ENCODE peak calls at places on chromosomes 12 and 14, in four cellular contexts. V, N, I and P are unnamed samples.

GRCh38 chr14:94707494-94707893 is 62.4 kb downstream of the GSC start:
- DNase-seq in I (no peak), N (no peak), V (no peak), P (no peak)

GRCh38 chr12:18703326-18703725 is 34.5 kb downstream of the PLCZ1 start:
- DNase-seq in N (no peak), I (no peak), V (no peak), P (no peak)

GRCh38 chr12:79776111-79776510 is 85.3 kb upstream of the PAWR start:
- DNase-seq in I (no peak), N (no peak), V (no peak), P (no peak)

GRCh38 chr12:45762185-45763110 is 32.9 kb downstream of the ARID2 start:
- DNase-seq in V (no peak), I (no peak), N (peak), P (no peak)

GRCh38 chr14:105495990-105496830 is 5.2 kb downstream of the TEDC1 start:
- DNase-seq in I (peak), V (no peak), N (no peak), P (no peak)

GRCh38 chr12:69284131-69284530 is 44.8 kb downstream of the CPSF6 start:
- DNase-seq in N (no peak), V (peak), I (peak), P (peak)

GRCh38 chr14:52080817-52081755 is 12.2 kb upstream of the NID2 start:
- DNase-seq in N (no peak), V (no peak), I (no peak), P (peak)

GRCh38 chr14:94663965-94664704 is 51.9 kb downstream of the SERPINA3 start:
- DNase-seq in I (no peak), N (no peak), V (no peak), P (no peak)

GRCh38 chr12:11749943-11750690 is 100.6 kb downstream of the ETV6 start:
- DNase-seq in I (no peak), V (no peak), N (no peak), P (no peak)

GRCh38 chr12:26026713-26027112 is 68.2 kb downstream of the RASSF8 start:
- DNase-seq in I (no peak), V (no peak), N (no peak), P (no peak)